ENCODE peak calls at places on chromosomes 12 and 14, in four cellular contexts. One of them, this sample, is unnamed.

GRCh38 chr14:20429801-20430669 is 5.9 kb downstream of the KLHL33 start:
- DNase-seq in body of pancreas: peak
- DNase-seq in nephron progenitor cell: no peak
- DNase-seq in stimulated activated CD4-positive, alpha-beta T cell treated with anti-CD3 and anti-CD28 coated beads, Interleukin-12 subunit alpha, Interleukin-12 subunit beta, amount 100 ng/mL, for 48 hours: no peak
- DNase-seq in this sample: no peak

GRCh38 chr12:57479376-57480115 is at the start of gene ARHGAP9:
- DNase-seq in body of pancreas: no peak
- DNase-seq in nephron progenitor cell: no peak
- DNase-seq in stimulated activated CD4-positive, alpha-beta T cell treated with anti-CD3 and anti-CD28 coated beads, Interleukin-12 subunit alpha, Interleukin-12 subunit beta, amount 100 ng/mL, for 48 hours: no peak
- DNase-seq in this sample: no peak

GRCh38 chr14:56805992-56806737 is 4.1 kb downstream of the OTX2 start:
- DNase-seq in body of pancreas: no peak
- DNase-seq in nephron progenitor cell: no peak
- DNase-seq in stimulated activated CD4-positive, alpha-beta T cell treated with anti-CD3 and anti-CD28 coated beads, Interleukin-12 subunit alpha, Interleukin-12 subunit beta, amount 100 ng/mL, for 48 hours: no peak
- DNase-seq in this sample: no peak

GRCh38 chr14:72608391-72609204 is 285.3 kb downstream of the DPF3 start:
- DNase-seq in body of pancreas: no peak
- DNase-seq in nephron progenitor cell: no peak
- DNase-seq in stimulated activated CD4-positive, alpha-beta T cell treated with anti-CD3 and anti-CD28 coated beads, Interleukin-12 subunit alpha, Interleukin-12 subunit beta, amount 100 ng/mL, for 48 hours: no peak
- DNase-seq in this sample: peak

GRCh38 chr14:105926415-105927093 is 400.2 kb downstream of the TMEM121 start:
- DNase-seq in body of pancreas: no peak
- DNase-seq in nephron progenitor cell: no peak
- DNase-seq in stimulated activated CD4-positive, alpha-beta T cell treated with anti-CD3 and anti-CD28 coated beads, Interleukin-12 subunit alpha, Interleukin-12 subunit beta, amount 100 ng/mL, for 48 hours: no peak
- DNase-seq in this sample: no peak

GRCh38 chr14:70934502-70935134 is 27.4 kb downstream of the PCNX1 start:
- DNase-seq in body of pancreas: no peak
- DNase-seq in nephron progenitor cell: no peak
- DNase-seq in stimulated activated CD4-positive, alpha-beta T cell treated with anti-CD3 and anti-CD28 coated beads, Interleukin-12 subunit alpha, Interleukin-12 subunit beta, amount 100 ng/mL, for 48 hours: no peak
- DNase-seq in this sample: peak

GRCh38 chr14:103526247-103526913 is 2.6 kb upstream of the TRMT61A start:
- DNase-seq in body of pancreas: no peak
- DNase-seq in nephron progenitor cell: no peak
- DNase-seq in stimulated activated CD4-positive, alpha-beta T cell treated with anti-CD3 and anti-CD28 coated beads, Interleukin-12 subunit alpha, Interleukin-12 subunit beta, amount 100 ng/mL, for 48 hours: no peak
- DNase-seq in this sample: no peak

GRCh38 chr14:20614038-20614840 is 23.1 kb upstream of the RNASE12 start:
- DNase-seq in body of pancreas: no peak
- DNase-seq in nephron progenitor cell: peak
- DNase-seq in stimulated activated CD4-positive, alpha-beta T cell treated with anti-CD3 and anti-CD28 coated beads, Interleukin-12 subunit alpha, Interleukin-12 subunit beta, amount 100 ng/mL, for 48 hours: no peak
- DNase-seq in this sample: peak

GRCh38 chr14:104635717-104636116 is 31.1 kb upstream of the TMEM179 start:
- DNase-seq in body of pancreas: no peak
- DNase-seq in nephron progenitor cell: no peak
- DNase-seq in stimulated activated CD4-positive, alpha-beta T cell treated with anti-CD3 and anti-CD28 coated beads, Interleukin-12 subunit alpha, Interleukin-12 subunit beta, amount 100 ng/mL, for 48 hours: no peak
- DNase-seq in this sample: no peak

GRCh38 chr12:109488051-109488665 is 10.7 kb downstream of the UBE3B start:
- DNase-seq in body of pancreas: no peak
- DNase-seq in nephron progenitor cell: no peak
- DNase-seq in stimulated activated CD4-positive, alpha-beta T cell treated with anti-CD3 and anti-CD28 coated beads, Interleukin-12 subunit alpha, Interleukin-12 subunit beta, amount 100 ng/mL, for 48 hours: no peak
- DNase-seq in this sample: no peak

GRCh38 chr14:91126761-91127160 is 12.9 kb downstream of the DGLUCY start:
- DNase-seq in body of pancreas: no peak
- DNase-seq in nephron progenitor cell: no peak
- DNase-seq in stimulated activated CD4-positive, alpha-beta T cell treated with anti-CD3 and anti-CD28 coated beads, Interleukin-12 subunit alpha, Interleukin-12 subunit beta, amount 100 ng/mL, for 48 hours: no peak
- DNase-seq in this sample: no peak

GRCh38 chr12:122788387-122788786 is 14.0 kb downstream of the CCDC62 start:
- DNase-seq in body of pancreas: no peak
- DNase-seq in nephron progenitor cell: no peak
- DNase-seq in stimulated activated CD4-positive, alpha-beta T cell treated with anti-CD3 and anti-CD28 coated beads, Interleukin-12 subunit alpha, Interleukin-12 subunit beta, amount 100 ng/mL, for 48 hours: no peak
- DNase-seq in this sample: peak

GRCh38 chr12:33988888-33989287 is 33.4 kb upstream of the ALG10 start:
- DNase-seq in body of pancreas: no peak
- DNase-seq in nephron progenitor cell: no peak
- DNase-seq in stimulated activated CD4-positive, alpha-beta T cell treated with anti-CD3 and anti-CD28 coated beads, Interleukin-12 subunit alpha, Interleukin-12 subunit beta, amount 100 ng/mL, for 48 hours: no peak
- DNase-seq in this sample: no peak

GRCh38 chr12:128942960-128943477 is 89.7 kb downstream of the GLT1D1 start:
- DNase-seq in body of pancreas: no peak
- DNase-seq in nephron progenitor cell: no peak
- DNase-seq in stimulated activated CD4-positive, alpha-beta T cell treated with anti-CD3 and anti-CD28 coated beads, Interleukin-12 subunit alpha, Interleukin-12 subunit beta, amount 100 ng/mL, for 48 hours: no peak
- DNase-seq in this sample: no peak

GRCh38 chr12:109566424-109566823 is 6.9 kb downstream of the MMAB start:
- DNase-seq in body of pancreas: no peak
- DNase-seq in nephron progenitor cell: no peak
- DNase-seq in stimulated activated CD4-positive, alpha-beta T cell treated with anti-CD3 and anti-CD28 coated beads, Interleukin-12 subunit alpha, Interleukin-12 subunit beta, amount 100 ng/mL, for 48 hours: no peak
- DNase-seq in this sample: no peak

GRCh38 chr12:117024961-117025480 is 74.2 kb downstream of the TESC start:
- DNase-seq in body of pancreas: no peak
- DNase-seq in nephron progenitor cell: no peak
- DNase-seq in stimulated activated CD4-positive, alpha-beta T cell treated with anti-CD3 and anti-CD28 coated beads, Interleukin-12 subunit alpha, Interleukin-12 subunit beta, amount 100 ng/mL, for 48 hours: no peak
- DNase-seq in this sample: no peak

GRCh38 chr12:13680916-13681315 is 300.5 kb downstream of the GRIN2B start:
- DNase-seq in body of pancreas: no peak
- DNase-seq in nephron progenitor cell: no peak
- DNase-seq in stimulated activated CD4-positive, alpha-beta T cell treated with anti-CD3 and anti-CD28 coated beads, Interleukin-12 subunit alpha, Interleukin-12 subunit beta, amount 100 ng/mL, for 48 hours: no peak
- DNase-seq in this sample: no peak

GRCh38 chr12:27924350-27925140 is 48.0 kb downstream of the PTHLH start:
- DNase-seq in body of pancreas: no peak
- DNase-seq in nephron progenitor cell: no peak
- DNase-seq in stimulated activated CD4-positive, alpha-beta T cell treated with anti-CD3 and anti-CD28 coated beads, Interleukin-12 subunit alpha, Interleukin-12 subunit beta, amount 100 ng/mL, for 48 hours: no peak
- DNase-seq in this sample: peak

GRCh38 chr12:75765170-75766059 is 254.0 kb upstream of the KRR1 start:
- DNase-seq in body of pancreas: no peak
- DNase-seq in nephron progenitor cell: no peak
- DNase-seq in stimulated activated CD4-positive, alpha-beta T cell treated with anti-CD3 and anti-CD28 coated beads, Interleukin-12 subunit alpha, Interleukin-12 subunit beta, amount 100 ng/mL, for 48 hours: no peak
- DNase-seq in this sample: no peak

GRCh38 chr14:75831971-75832370 is 149.8 kb downstream of the TGFB3 start:
- DNase-seq in body of pancreas: peak
- DNase-seq in nephron progenitor cell: no peak
- DNase-seq in stimulated activated CD4-positive, alpha-beta T cell treated with anti-CD3 and anti-CD28 coated beads, Interleukin-12 subunit alpha, Interleukin-12 subunit beta, amount 100 ng/mL, for 48 hours: no peak
- DNase-seq in this sample: peak

GRCh38 chr14:95774265-95775160 is 60.6 kb upstream of the TCL1A start:
- DNase-seq in body of pancreas: peak
- DNase-seq in nephron progenitor cell: peak
- DNase-seq in stimulated activated CD4-positive, alpha-beta T cell treated with anti-CD3 and anti-CD28 coated beads, Interleukin-12 subunit alpha, Interleukin-12 subunit beta, amount 100 ng/mL, for 48 hours: peak
- DNase-seq in this sample: peak